ENCODE peak calls at places on chromosomes 4 and X, in four cellular contexts. J is left lobe of liver; A is ELR; F is activated CD4-positive, alpha-beta memory T cell treated with anti-CD3 and anti-CD28 coated beads, Interleukin-2, amount 10 ng/mL, durations not matched to agents 7 days and 5 days. O is an unnamed sample.

GRCh38 chr4:185071412-185071811 is 53.1 kb downstream of the HELT start:
- DNase-seq in J (no peak), A (no peak), F (no peak), O (no peak)

GRCh38 chr4:4871267-4872147 is 12.0 kb downstream of the MSX1 start:
- DNase-seq in J (no peak), A (no peak), F (no peak), O (no peak)

GRCh38 chr4:101285985-101286384 is 61.3 kb downstream of the PPP3CA start:
- DNase-seq in J (no peak), A (no peak), F (no peak), O (no peak)

GRCh38 chr4:159178147-159178541 is 75.3 kb downstream of the RAPGEF2 start:
- DNase-seq in J (no peak), A (no peak), F (no peak), O (no peak)

GRCh38 chr4:110735691-110736090 is 112.8 kb upstream of the PITX2 start:
- DNase-seq in J (no peak), A (no peak), F (no peak), O (no peak)

GRCh38 chr4:21077967-21078366 is 377.7 kb downstream of the PACRGL start:
- DNase-seq in J (no peak), A (no peak), F (no peak), O (no peak)

GRCh38 chrX:103063918-103064434 is at the start of gene BEX1:
- DNase-seq in J (no peak), A (peak; percentile 84), F (no peak), O (no peak)

GRCh38 chr4:61202638-61203495 is 2.7 kb downstream of the ADGRL3 start:
- DNase-seq in J (no peak), A (peak; percentile 42), F (no peak), O (no peak)

GRCh38 chr4:30718021-30718888 is 1.9 kb upstream of the PCDH7 start:
- DNase-seq in J (no peak), A (peak; percentile 75), F (no peak), O (peak; percentile 31)

GRCh38 chr4:174460684-174461083 is 61.6 kb downstream of the HPGD start:
- DNase-seq in J (no peak), A (no peak), F (no peak), O (no peak)

GRCh38 chr4:7156273-7157139 is 35.8 kb upstream of the SORCS2 start:
- DNase-seq in J (no peak), A (peak; percentile 30), F (no peak), O (peak; percentile 20)

GRCh38 chrX:152861826-152862225 is 31.0 kb downstream of the NSDHL start:
- DNase-seq in J (no peak), A (no peak), F (no peak), O (no peak)

GRCh38 chr4:15744016-15744415 is 34.1 kb upstream of the CD38 start:
- DNase-seq in J (no peak), A (no peak), F (no peak), O (no peak)

GRCh38 chr4:72974694-72975487 is 94.6 kb downstream of the COX18 start:
- DNase-seq in J (no peak), A (peak; percentile 66), F (no peak), O (no peak)

GRCh38 chr4:54539500-54540029 is 118.2 kb upstream of the KIT start:
- DNase-seq in J (peak; percentile 47), A (peak; percentile 66), F (no peak), O (no peak)

GRCh38 chrX:134502686-134503085 is 42.7 kb downstream of the HPRT1 start:
- DNase-seq in J (no peak), A (no peak), F (no peak), O (no peak)

GRCh38 chr4:174120446-174121142 is 162.9 kb downstream of the FBXO8 start:
- DNase-seq in J (no peak), A (peak; percentile 74), F (no peak), O (no peak)

GRCh38 chrX:3262906-3263305 is 83.5 kb downstream of the MXRA5 start:
- DNase-seq in J (no peak), A (peak; percentile 92), F (no peak), O (no peak)

GRCh38 chr4:95363966-95364365 is 184.8 kb downstream of the UNC5C start:
- DNase-seq in J (no peak), A (no peak), F (no peak), O (no peak)

GRCh38 chrX:41198410-41198809 is 113.2 kb downstream of the USP9X start:
- DNase-seq in J (no peak), A (no peak), F (no peak), O (no peak)

GRCh38 chrX:40105016-40105790 is 7.4 kb upstream of the BCOR start:
- DNase-seq in J (no peak), A (peak; percentile 52), F (peak; percentile 46), O (peak; percentile 66)

GRCh38 chrX:44483965-44484606 is 58.6 kb downstream of the FUNDC1 start:
- DNase-seq in J (no peak), A (peak; percentile 11), F (no peak), O (no peak)

GRCh38 chr4:44493924-44494323 is 45.3 kb upstream of the KCTD8 start:
- DNase-seq in J (no peak), A (peak; percentile 29), F (no peak), O (no peak)

GRCh38 chrX:74613350-74614192 is 853 bp downstream of the RLIM start:
- DNase-seq in J (no peak), A (peak; percentile 58), F (no peak), O (no peak)

GRCh38 chr4:118834960-118835895 is 698 bp downstream of the SEC24D start:
- DNase-seq in J (peak; percentile 74), A (peak; percentile 89), F (peak; percentile 61), O (peak; percentile 64)

GRCh38 chr4:42995343-42995944 is 102.9 kb downstream of the GRXCR1 start:
- DNase-seq in J (no peak), A (peak; percentile 23), F (no peak), O (no peak)

GRCh38 chr4:41602886-41603503 is 65.0 kb downstream of the LIMCH1 start:
- DNase-seq in J (no peak), A (no peak), F (no peak), O (no peak)

GRCh38 chr4:64334964-64335363 is 74.3 kb downstream of the TECRL start:
- DNase-seq in J (no peak), A (no peak), F (no peak), O (no peak)

GRCh38 chr4:113981591-113981990 is 2.1 kb upstream of the ARSJ start:
- DNase-seq in J (no peak), A (peak; percentile 53), F (no peak), O (no peak)

GRCh38 chrX:24204331-24204730 is 54.8 kb downstream of the ZFX start:
- DNase-seq in J (no peak), A (peak; percentile 53), F (no peak), O (no peak)

GRCh38 chrX:70826715-70827114 is 81.8 kb downstream of the TEX11 start:
- DNase-seq in J (no peak), A (no peak), F (no peak), O (no peak)

GRCh38 chr4:24229976-24230375 is 340.1 kb upstream of the PPARGC1A start:
- DNase-seq in J (peak; percentile 61), A (peak; percentile 23), F (no peak), O (no peak)

O was measured in activated T-cell treated with anti-CD3 and anti-CD28 coated beads, Interleukin-2, amount 50 U/mL, for 24 hours.